ENCODE peak calls at places on chromosomes 7 and 10, in seven cellular contexts. G is NCI-H1105 treated with DMSO at 0.1 percent for 48 hours, W is A549, Z is endothelial cell of umbilical vein, J is GM04503, V is foreskin fibroblast, C is T-cell. E is an unnamed sample.

GRCh38 chr7:151631968-151632749 is 112.5 kb upstream of the RHEB start:
- DNase-seq in C (peak; percentile 77), Z (peak; percentile 68), W (peak; percentile 49), J (no peak), V (peak; percentile 76), G (peak; percentile 81), E (peak; percentile 53)

GRCh38 chr10:18473424-18474110 is 177.8 kb downstream of the NSUN6 start:
- DNase-seq in Z (no peak), V (no peak), J (no peak), W (no peak), G (no peak), C (no peak), E (no peak)

GRCh38 chr10:63376560-63377304 is 89.0 kb downstream of the JMJD1C start:
- DNase-seq in G (no peak), J (peak; percentile 76), C (no peak), V (peak; percentile 87), W (no peak), Z (peak; percentile 37), E (peak; percentile 49)

GRCh38 chr7:131518626-131519025 is 37.8 kb downstream of the PODXL start:
- DNase-seq in J (no peak), G (no peak), Z (no peak), V (no peak), C (no peak), W (no peak), E (no peak)

GRCh38 chr7:2499181-2499580 is 20.4 kb upstream of the LFNG start:
- DNase-seq in C (no peak), J (no peak), V (no peak), Z (no peak), W (no peak), G (no peak), E (no peak)

GRCh38 chr7:31432831-31433340 is 81.0 kb upstream of the ITPRID1 start:
- DNase-seq in Z (peak; percentile 2), G (peak; percentile 5), W (no peak), V (no peak), J (no peak), C (no peak), E (no peak)

GRCh38 chr10:102195301-102195870 is 30.7 kb upstream of the ELOVL3 start:
- DNase-seq in Z (no peak), W (no peak), J (no peak), V (no peak), G (no peak), C (no peak), E (no peak)

GRCh38 chr7:111958431-111958830 is 247.8 kb downstream of the DOCK4 start:
- DNase-seq in C (no peak), J (no peak), G (no peak), V (no peak), W (no peak), Z (no peak), E (no peak)

GRCh38 chr10:510415-510881 is 179.0 kb downstream of the DIP2C start:
- DNase-seq in J (no peak), Z (no peak), V (no peak), W (no peak), G (peak; percentile 92), C (no peak), E (no peak)

GRCh38 chr10:125812128-125812527 is 10.9 kb downstream of the UROS start:
- DNase-seq in Z (no peak), W (no peak), C (no peak), G (peak; percentile 0), V (peak; percentile 5), J (peak; percentile 49), E (no peak)